ENCODE peak calls at places on chromosomes 11 and 22, in seven cellular contexts. P is RWPE1, N is adrenal gland, Q is ovary, J is thoracic aorta, R is kidney, Z is left lung. C is an unnamed sample.

GRCh38 chr11:83194284-83195175 is 1.0 kb downstream of the ANKRD42 start:
- DNase-seq in P (peak; percentile 54), N (peak; percentile 79), Q (peak; percentile 59), J (peak; percentile 37), R (peak; percentile 90), Z (peak; percentile 79), C (peak; percentile 91)

GRCh38 chr11:83574516-83574915 is 288.3 kb upstream of the CCDC90B start:
- DNase-seq in P (peak; percentile 8), N (no peak), Q (no peak), J (no peak), R (no peak), Z (no peak), C (no peak)

GRCh38 chr22:44179196-44179988 is 1.3 kb upstream of the PARVG start:
- DNase-seq in P (no peak), N (no peak), Q (no peak), J (no peak), R (no peak), Z (no peak), C (no peak)

GRCh38 chr22:44266811-44267760 is 45.7 kb downstream of the SHISAL1 start:
- DNase-seq in P (no peak), N (no peak), Q (no peak), J (no peak), R (peak; percentile 60), Z (no peak), C (no peak)

GRCh38 chr22:49090853-49091135 is 736.9 kb downstream of the BRD1 start:
- DNase-seq in P (no peak), N (no peak), Q (no peak), J (no peak), R (no peak), Z (no peak), C (no peak)

GRCh38 chr11:61083601-61084147 is 18.6 kb upstream of the CD5 start:
- DNase-seq in P (no peak), N (no peak), Q (no peak), J (no peak), R (no peak), Z (no peak), C (peak; percentile 46)

GRCh38 chr11:70696076-70696475 is 297.7 kb downstream of the CTTN start:
- DNase-seq in P (no peak), N (no peak), Q (no peak), J (no peak), R (peak; percentile 3), Z (no peak), C (no peak)

GRCh38 chr11:76589477-76589876 is 81.1 kb downstream of the LRRC32 start:
- DNase-seq in P (no peak), N (no peak), Q (no peak), J (no peak), R (no peak), Z (no peak), C (no peak)

GRCh38 chr11:132312161-132312560 is 941.7 kb downstream of the NTM start:
- DNase-seq in P (peak; percentile 26), N (no peak), Q (no peak), J (no peak), R (no peak), Z (no peak), C (no peak)

GRCh38 chr11:128653828-128654231 is 40.0 kb upstream of the FLI1 start:
- DNase-seq in P (no peak), N (peak; percentile 32), Q (no peak), J (no peak), R (no peak), Z (peak; percentile 68), C (no peak)

GRCh38 chr22:43252319-43252718 is 65.4 kb upstream of the TTLL12 start:
- DNase-seq in P (no peak), N (no peak), Q (no peak), J (no peak), R (no peak), Z (no peak), C (no peak)

GRCh38 chr11:73350908-73351636 is 25.1 kb upstream of the RELT start:
- DNase-seq in P (peak; percentile 84), N (peak; percentile 68), Q (no peak), J (no peak), R (no peak), Z (no peak), C (no peak)

GRCh38 chr11:123607781-123608180 is 46.6 kb downstream of the SCN3B start:
- DNase-seq in P (no peak), N (no peak), Q (no peak), J (no peak), R (no peak), Z (no peak), C (no peak)

GRCh38 chr11:128453444-128454336 is 133.7 kb downstream of the ETS1 start:
- DNase-seq in P (peak; percentile 75), N (peak; percentile 59), Q (peak; percentile 68), J (peak; percentile 55), R (peak; percentile 65), Z (peak; percentile 65), C (no peak)

GRCh38 chr11:124799384-124800225 is 601 bp downstream of the MSANTD2 start:
- DNase-seq in P (peak; percentile 44), N (peak; percentile 38), Q (no peak), J (no peak), R (peak; percentile 87), Z (peak; percentile 46), C (peak; percentile 74)

GRCh38 chr11:82906236-82906635 is 4.7 kb downstream of the DDIAS start:
- DNase-seq in P (peak; percentile 5), N (no peak), Q (no peak), J (no peak), R (no peak), Z (no peak), C (no peak)

GRCh38 chr11:128814856-128815705 is 52.0 kb downstream of the KCNJ1 start:
- DNase-seq in P (peak; percentile 24), N (peak; percentile 48), Q (peak; percentile 40), J (no peak), R (no peak), Z (no peak), C (no peak)

GRCh38 chr22:35205956-35206355 is 51.3 kb upstream of the HMGXB4 start:
- DNase-seq in P (peak; percentile 4), N (no peak), Q (no peak), J (no peak), R (no peak), Z (no peak), C (no peak)

GRCh38 chr11:20647976-20648565 is 21.3 kb upstream of the NELL1 start:
- DNase-seq in P (peak; percentile 57), N (peak; percentile 64), Q (no peak), J (no peak), R (no peak), Z (no peak), C (no peak)

GRCh38 chr11:88414385-88414861 is 76.9 kb upstream of the CTSC start:
- DNase-seq in P (peak; percentile 13), N (peak; percentile 57), Q (no peak), J (no peak), R (no peak), Z (peak; percentile 63), C (no peak)

GRCh38 chr22:33853200-33854097 is 66.8 kb downstream of the LARGE1 start:
- DNase-seq in P (no peak), N (peak; percentile 77), Q (peak; percentile 47), J (no peak), R (peak; percentile 84), Z (peak; percentile 81), C (no peak)

GRCh38 chr11:125886997-125887372 is 483 bp upstream of the HYLS1 start:
- DNase-seq in P (no peak), N (peak; percentile 54), Q (no peak), J (no peak), R (peak; percentile 85), Z (peak; percentile 63), C (no peak)

GRCh38 chr11:17406082-17406817 is 17.8 kb upstream of the KCNJ11 start:
- DNase-seq in P (no peak), N (no peak), Q (no peak), J (no peak), R (peak; percentile 12), Z (no peak), C (no peak)

GRCh38 chr11:90250970-90251369 is 28.1 kb upstream of the CHORDC1 start:
- DNase-seq in P (no peak), N (no peak), Q (no peak), J (no peak), R (no peak), Z (no peak), C (no peak)

GRCh38 chr11:17328856-17329490 is 22.6 kb upstream of the NCR3LG1 start:
- DNase-seq in P (no peak), N (no peak), Q (no peak), J (no peak), R (no peak), Z (no peak), C (no peak)

GRCh38 chr11:102733232-102733875 is 8.6 kb upstream of the MMP8 start:
- DNase-seq in P (peak; percentile 74), N (peak; percentile 57), Q (no peak), J (no peak), R (no peak), Z (peak; percentile 70), C (no peak)

GRCh38 chr11:47268448-47269001 is 1.4 kb upstream of the MADD start:
- DNase-seq in P (no peak), N (no peak), Q (no peak), J (no peak), R (peak; percentile 48), Z (no peak), C (no peak)

DNA sequence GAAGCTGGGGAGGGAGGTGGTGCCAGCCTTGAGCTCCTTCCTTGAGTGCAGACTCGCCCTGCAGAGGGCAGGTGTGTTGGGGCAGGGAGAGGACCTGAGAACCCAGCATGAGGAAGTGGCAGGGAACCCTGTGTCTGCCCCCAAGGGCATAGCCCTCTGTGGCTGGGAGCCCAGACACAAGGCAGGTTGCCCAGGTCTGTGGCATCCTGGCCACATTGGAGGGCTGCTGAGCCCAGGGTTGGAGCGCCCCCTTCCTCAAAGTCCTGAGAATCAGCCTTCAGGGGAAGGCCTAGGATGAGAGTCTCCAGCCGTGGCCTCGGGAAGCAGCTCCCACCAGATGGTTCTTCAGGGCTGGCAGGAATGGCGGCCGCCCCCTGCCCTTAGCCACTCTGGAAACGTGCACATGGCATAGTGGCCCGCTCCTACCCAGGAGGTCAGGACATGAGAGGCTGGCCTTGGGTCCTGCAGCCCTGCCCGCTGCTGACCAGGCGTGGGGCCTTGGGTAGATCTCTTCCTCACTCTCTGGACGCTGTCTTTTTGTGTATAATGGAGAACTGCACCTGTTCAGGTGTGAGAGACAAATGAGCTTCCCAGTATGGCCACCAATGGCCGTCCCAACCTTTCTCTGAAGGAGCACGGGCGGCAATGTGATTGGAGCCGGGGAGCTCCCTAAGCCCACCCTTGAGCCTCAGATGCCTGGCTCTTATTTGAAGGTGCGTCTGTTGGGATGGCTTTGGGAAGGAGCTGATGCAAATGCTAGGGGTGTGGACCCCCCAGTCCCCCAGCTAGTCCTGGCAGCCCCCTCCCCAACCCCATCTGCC is 4.5 kb upstream of the CDC42BPG start:
- DNase-seq in P (no peak), N (no peak), Q (no peak), J (no peak), R (peak; percentile 88), Z (no peak), C (no peak)
- TF ChIP-seq CTCF in P (no peak), N (no peak), Q (no peak), J (no peak), R (peak; percentile 30), Z (no peak), C (no peak)

GRCh38 chr22:19291218-19291579 is 320 bp downstream of the CLTCL1 start:
- DNase-seq in P (no peak), N (peak; percentile 52), Q (no peak), J (no peak), R (peak; percentile 80), Z (peak; percentile 43), C (peak; percentile 78)
- H3K27ac ChIP-seq in P (peak overlapping the region; percentile 92), N (peak overlapping the region; percentile 69), Q (peak overlapping the region; percentile 13), J (no peak overlapping the region), R (no peak overlapping the region), Z (no peak overlapping the region), C (peak overlapping the region; percentile 74)

GRCh38 chr22:17164392-17165024 is 5.4 kb upstream of the HDHD5 start:
- DNase-seq in P (no peak), N (no peak), Q (no peak), J (no peak), R (no peak), Z (no peak), C (no peak)
- TF ChIP-seq CTCF in P (no peak), N (no peak), Q (no peak), J (no peak), R (no peak), Z (no peak), C (no peak)

GRCh38 chr11:122201126-122201525 is 85.1 kb upstream of the BLID start:
- DNase-seq in P (no peak), N (no peak), Q (no peak), J (no peak), R (no peak), Z (no peak), C (no peak)
- H3K27ac ChIP-seq in P (no peak overlapping the region), N (no peak overlapping the region), Q (no peak overlapping the region), J (peak overlapping the region; percentile 82), R (no peak overlapping the region), Z (no peak overlapping the region), C (peak overlapping the region; percentile 66)